ENCODE peak calls at places on chromosomes 5 and 9, in six cellular contexts. X, M, B, C, K and N are unnamed samples.

GRCh38 chr9:11551106-11551505 is 938.3 kb upstream of the PTPRD start:
- DNase-seq in X (no peak), M (no peak), B (no peak), C (no peak), K (no peak), N (no peak)

GRCh38 chr5:119360905-119361605 is 5.2 kb downstream of the TNFAIP8 start:
- DNase-seq in X (no peak), M (no peak), B (no peak), C (no peak), K (no peak), N (no peak)

GRCh38 chr5:168479166-168479565 is 7.1 kb upstream of the RARS1 start:
- DNase-seq in X (no peak), M (no peak), B (no peak), C (no peak), K (no peak), N (no peak)

GRCh38 chr9:83457005-83457404 is 81.2 kb downstream of the FRMD3 start:
- DNase-seq in X (no peak), M (no peak), B (no peak), C (no peak), K (no peak), N (no peak)

GRCh38 chr9:72203205-72203803 is 54.1 kb downstream of the GDA start:
- DNase-seq in X (peak), M (peak), B (peak), C (no peak), K (no peak), N (no peak)

GRCh38 chr5:72543365-72543764 is 36.2 kb upstream of the ZNF366 start:
- DNase-seq in X (no peak), M (no peak), B (no peak), C (no peak), K (no peak), N (no peak)

GRCh38 chr9:132651259-132651658 is 18.5 kb downstream of the DDX31 start:
- DNase-seq in X (no peak), M (no peak), B (no peak), C (no peak), K (no peak), N (no peak)

GRCh38 chr9:87713278-87713989 is 12.5 kb upstream of the CTSL start:
- DNase-seq in X (peak), M (no peak), B (peak), C (no peak), K (no peak), N (no peak)

GRCh38 chr9:135989722-135990467 is 28.7 kb upstream of the UBAC1 start:
- DNase-seq in X (no peak), M (no peak), B (no peak), C (no peak), K (no peak), N (no peak)

GRCh38 chr5:93053825-93054224 is 527.2 kb downstream of the NR2F1-AS1 start:
- DNase-seq in X (no peak), M (no peak), B (peak), C (no peak), K (no peak), N (no peak)

GRCh38 chr5:178467261-178468195 is 122.7 kb downstream of the COL23A1 start:
- DNase-seq in X (no peak), M (no peak), B (no peak), C (no peak), K (no peak), N (no peak)

GRCh38 chr5:132461671-132462070 is 28.9 kb downstream of the IRF1 start:
- DNase-seq in X (no peak), M (no peak), B (no peak), C (no peak), K (no peak), N (no peak)

GRCh38 chr9:13665418-13666066 is 386.1 kb upstream of the MPDZ start:
- DNase-seq in X (peak), M (no peak), B (peak), C (no peak), K (no peak), N (no peak)

GRCh38 chr9:26975728-26976707 is 19.8 kb downstream of the IFT74 start:
- DNase-seq in X (peak), M (no peak), B (peak), C (peak), K (no peak), N (no peak)

GRCh38 chr9:89400398-89401116 is 82.3 kb downstream of the SECISBP2 start:
- DNase-seq in X (no peak), M (no peak), B (no peak), C (no peak), K (no peak), N (no peak)

GRCh38 chr5:132000677-132001453 is 10.6 kb downstream of the ACSL6 start:
- DNase-seq in X (no peak), M (no peak), B (peak), C (no peak), K (no peak), N (no peak)

GRCh38 chr9:107465467-107466451 is 23.8 kb downstream of the KLF4 start:
- DNase-seq in X (peak), M (peak), B (no peak), C (peak), K (no peak), N (peak)

GRCh38 chr5:170597109-170597741 is 93.4 kb downstream of the KCNIP1 start:
- DNase-seq in X (no peak), M (no peak), B (no peak), C (no peak), K (no peak), N (no peak)

GRCh38 chr9:34375901-34376595 is 650 bp downstream of the MYORG start:
- DNase-seq in X (peak), M (no peak), B (peak), C (no peak), K (no peak), N (no peak)

GRCh38 chr5:78985407-78986223 is 505 bp upstream of the ARSB start:
- DNase-seq in X (no peak), M (no peak), B (peak), C (no peak), K (no peak), N (peak)
- TF ChIP-seq POLR2A in X (no peak), M (peak), B (peak), C (no peak), K (no peak), N (peak)

GRCh38 chr9:125985142-125985997 is 238.2 kb downstream of the PBX3 start:
- DNase-seq in X (no peak), M (no peak), B (no peak), C (peak), K (no peak), N (no peak)

GRCh38 chr9:125984461-125984860 is 237.3 kb downstream of the PBX3 start:
- DNase-seq in X (no peak), M (no peak), B (no peak), C (no peak), K (no peak), N (no peak)

GRCh38 chr9:125982798-125983406 is 235.7 kb downstream of the PBX3 start:
- DNase-seq in X (no peak), M (no peak), B (no peak), C (no peak), K (no peak), N (no peak)

GRCh38 chr9:125985998-125986655 is 239.0 kb downstream of the PBX3 start:
- DNase-seq in X (no peak), M (no peak), B (no peak), C (no peak), K (no peak), N (no peak)

GRCh38 chr9:125983681-125984080 is 236.5 kb downstream of the PBX3 start:
- DNase-seq in X (no peak), M (no peak), B (no peak), C (peak), K (no peak), N (no peak)
- TF ChIP-seq TAF1 in X (no peak), M (no peak), B (no peak), C (no peak), K (no peak), N (no peak)

GRCh38 chr5:78637468-78637867 is 11.1 kb downstream of the LHFPL2 start:
- DNase-seq in X (no peak), M (no peak), B (no peak), C (no peak), K (no peak), N (no peak)
- TF ChIP-seq POLR2AphosphoS5 in X (no peak), M (no peak), B (no peak), C (no peak), K (no peak), N (no peak)

DNA sequence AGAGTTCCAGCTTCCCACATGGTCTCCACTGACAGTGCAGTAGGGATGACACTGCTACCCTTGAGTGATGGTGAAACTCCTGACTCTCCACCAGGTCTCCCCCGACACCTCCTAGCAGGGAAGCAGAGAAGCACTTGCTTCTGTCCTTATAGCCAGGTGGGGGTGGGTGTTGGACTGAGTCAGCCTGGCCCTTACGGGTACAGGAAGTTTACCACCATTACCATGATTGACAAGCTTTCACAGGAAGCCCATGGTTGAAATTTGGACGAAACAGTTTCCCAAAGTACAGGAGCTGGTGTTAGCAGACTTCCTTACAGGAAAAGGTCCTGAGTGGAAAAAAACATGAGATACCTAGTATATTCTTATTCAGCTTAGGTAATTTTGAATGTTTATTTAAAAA is 3.1 kb upstream of the FBXL7 start:
- DNase-seq in X (no peak), M (no peak), B (no peak), C (no peak), K (no peak), N (no peak)
- TF ChIP-seq POLR2A in X (no peak), M (no peak), B (no peak), C (no peak), K (no peak), N (no peak)